ENCODE peak calls at places on chromosomes 5 and 9, in five cellular contexts. E is H54; V is H9; A is activated naive CD4-positive, alpha-beta T cell; N is tibial nerve. R is an unnamed sample.

GRCh38 chr9:125820100-125820804 is 73.1 kb downstream of the PBX3 start:
- DNase-seq in E (no peak), V (no peak), A (no peak), N (no peak), R (no peak)

GRCh38 chr5:129406440-129406839 is 53.7 kb upstream of the ADAMTS19 start:
- DNase-seq in E (no peak), V (no peak), A (no peak), N (no peak), R (peak)

GRCh38 chr9:28598396-28598795 is 1025.1 kb upstream of the C9orf72 start:
- DNase-seq in E (no peak), V (peak), A (no peak), N (no peak), R (no peak)

GRCh38 chr9:128093016-128093415 is 25.0 kb downstream of the SLC25A25 start:
- DNase-seq in E (no peak), V (no peak), A (no peak), N (no peak), R (no peak)

GRCh38 chr5:176387384-176387925 is 943 bp downstream of the NOP16 start:
- DNase-seq in E (no peak), V (no peak), A (no peak), N (no peak), R (no peak)

GRCh38 chr5:174785120-174785680 is 60.8 kb downstream of the MSX2 start:
- DNase-seq in E (no peak), V (no peak), A (no peak), N (no peak), R (no peak)

GRCh38 chr5:116575635-116576042 is 1.0 kb upstream of the SEMA6A start:
- DNase-seq in E (no peak), V (peak), A (no peak), N (no peak), R (no peak)

GRCh38 chr5:146048994-146049703 is 56.2 kb downstream of the PLAC8L1 start:
- DNase-seq in E (peak), V (peak), A (no peak), N (peak), R (peak)

GRCh38 chr5:105752801-105753200 is 1917.9 kb downstream of the EFNA5 start:
- DNase-seq in E (no peak), V (no peak), A (no peak), N (no peak), R (peak)

GRCh38 chr9:15482146-15482545 is 28.6 kb downstream of the PSIP1 start:
- DNase-seq in E (no peak), V (no peak), A (no peak), N (no peak), R (no peak)

GRCh38 chr9:135413461-135413860 is 66.1 kb upstream of the PPP1R26 start:
- DNase-seq in E (no peak), V (no peak), A (no peak), N (no peak), R (no peak)

GRCh38 chr5:90506221-90506620 is 23.2 kb downstream of the LYSMD3 start:
- DNase-seq in E (no peak), V (no peak), A (no peak), N (no peak), R (no peak)

GRCh38 chr5:2147504-2148311 is 265.0 kb upstream of the IRX4 start:
- DNase-seq in E (no peak), V (peak), A (no peak), N (no peak), R (no peak)

GRCh38 chr5:154513669-154514084 is 35.6 kb upstream of the HAND1 start:
- DNase-seq in E (no peak), V (no peak), A (no peak), N (no peak), R (no peak)

GRCh38 chr9:131013771-131014676 is 5.0 kb downstream of the LAMC3 start:
- DNase-seq in E (no peak), V (no peak), A (no peak), N (no peak), R (no peak)

GRCh38 chr5:93886917-93887361 is 145.5 kb upstream of the POU5F2 start:
- DNase-seq in E (no peak), V (no peak), A (no peak), N (no peak), R (peak)

GRCh38 chr9:3506164-3506563 is 19.6 kb downstream of the RFX3 start:
- DNase-seq in E (no peak), V (no peak), A (no peak), N (no peak), R (no peak)

GRCh38 chr9:106324596-106325280 is 538.2 kb upstream of the ZNF462 start:
- DNase-seq in E (no peak), V (no peak), A (no peak), N (no peak), R (no peak)

GRCh38 chr5:106894964-106895363 is 775.8 kb downstream of the EFNA5 start:
- DNase-seq in E (no peak), V (no peak), A (no peak), N (no peak), R (peak)

GRCh38 chr9:135644631-135645218 is 5.4 kb upstream of the GLT6D1 start:
- DNase-seq in E (no peak), V (peak), A (no peak), N (no peak), R (no peak)

GRCh38 chr9:129895376-129896268 is 60.4 kb downstream of the USP20 start:
- DNase-seq in E (no peak), V (no peak), A (peak), N (no peak), R (no peak)

GRCh38 chr9:135075234-135076142 is 12.0 kb upstream of the OLFM1 start:
- DNase-seq in E (peak), V (peak), A (no peak), N (peak), R (peak)

GRCh38 chr9:133055788-133056420 is 5.9 kb upstream of the CEL start:
- DNase-seq in E (no peak), V (no peak), A (no peak), N (no peak), R (no peak)

GRCh38 chr5:176762489-176762888 is 47.9 kb upstream of the UNC5A start:
- DNase-seq in E (no peak), V (peak), A (no peak), N (no peak), R (no peak)

GRCh38 chr9:33791117-33791516 is 4.2 kb upstream of the PRSS3 start:
- DNase-seq in E (no peak), V (no peak), A (no peak), N (no peak), R (no peak)